ENCODE peak calls at places on chromosomes 4 and X, in nine cellular contexts. X, S, Q, B, D, P, N, J and F are unnamed samples.

GRCh38 chr4:168666531-168666930 is 169.7 kb downstream of the PALLD start:
- DNase-seq in D (no peak), S (no peak), N (no peak), P (no peak), J (no peak), Q (no peak), B (no peak), X (no peak), F (no peak)

GRCh38 chrX:150547511-150548115 is 20.8 kb upstream of the MTM1 start:
- DNase-seq in Q (peak), D (no peak), P (peak), J (no peak), N (peak), X (peak), B (peak), S (peak), F (peak)

GRCh38 chr4:139550724-139551429 is 5.1 kb downstream of the SETD7 start:
- DNase-seq in D (no peak), P (peak), Q (no peak), X (no peak), B (no peak), J (no peak), N (no peak), S (no peak), F (peak)

GRCh38 chrX:123324628-123325027 is 140.6 kb downstream of the GRIA3 start:
- DNase-seq in P (no peak), J (no peak), B (no peak), Q (no peak), N (no peak), D (no peak), S (no peak), X (no peak), F (no peak)

GRCh38 chr4:159046683-159047082 is 56.2 kb upstream of the RAPGEF2 start:
- DNase-seq in S (no peak), P (no peak), X (no peak), Q (no peak), J (no peak), B (no peak), N (no peak), D (no peak), F (no peak)

GRCh38 chr4:188400456-188400855 is 261.2 kb downstream of the TRIML1 start:
- DNase-seq in S (peak), Q (no peak), P (no peak), X (no peak), J (no peak), B (no peak), N (no peak), D (no peak), F (no peak)

GRCh38 chr4:47538516-47538915 is 53.4 kb downstream of the ATP10D start:
- DNase-seq in D (no peak), S (no peak), X (no peak), N (no peak), J (no peak), Q (no peak), P (no peak), B (no peak), F (peak)

GRCh38 chr4:58603951-58604350 is 1493.8 kb upstream of the IGFBP7 start:
- DNase-seq in N (no peak), J (no peak), Q (no peak), P (no peak), X (no peak), D (no peak), S (no peak), B (no peak), F (no peak)

GRCh38 chrX:111447298-111447697 is 35.3 kb upstream of the DCX start:
- DNase-seq in B (peak), D (no peak), P (peak), X (peak), S (no peak), N (peak), Q (peak), J (no peak), F (peak)

GRCh38 chr4:5638316-5638715 is 70.0 kb downstream of the EVC2 start:
- DNase-seq in B (no peak), J (no peak), Q (no peak), D (peak), S (no peak), P (no peak), X (no peak), N (no peak), F (peak)

GRCh38 chr4:120673696-120674095 is 248.8 kb downstream of the PRDM5 start:
- DNase-seq in N (no peak), J (no peak), B (no peak), Q (no peak), P (no peak), S (no peak), X (no peak), D (no peak), F (no peak)